ENCODE peak calls at places on chromosomes 13 and 19, in five cellular contexts. Z is neural progenitor cell, A is hepatocyte, B is body of pancreas, F is MM.1S. J is an unnamed sample. For H3K4me1 and H3K36me3, the result is how much of the 10 kb centered on the place peaks cover.

GRCh38 chr13:28338202-28338601 is 156.7 kb downstream of the FLT1 start:
- DNase-seq in Z (no peak), A (no peak), B (no peak), F (no peak), J (no peak)

GRCh38 chr13:41465215-41465907 is 8.0 kb downstream of the RGCC start:
- DNase-seq in Z (no peak), A (no peak), B (peak), F (peak), J (peak)

GRCh38 chr13:110352735-110353134 is 45.7 kb downstream of the COL4A2 start:
- DNase-seq in Z (no peak), A (no peak), B (no peak), F (no peak), J (no peak)

GRCh38 chr13:27533155-27533643 is 82.8 kb upstream of the MTIF3 start:
- DNase-seq in Z (peak), A (peak), B (peak), F (peak), J (peak)

GRCh38 chr13:49265822-49266221 is 18.1 kb downstream of the CDADC1 start:
- DNase-seq in Z (no peak), A (no peak), B (no peak), F (no peak), J (no peak)

GRCh38 chr13:42547615-42548014 is 26.3 kb upstream of the TNFSF11 start:
- DNase-seq in Z (no peak), A (no peak), B (no peak), F (no peak), J (no peak)

GRCh38 chr19:1488282-1488601 is 1.9 kb downstream of the PCSK4 start:
- DNase-seq in Z (no peak), A (no peak), B (no peak), F (no peak), J (no peak)

GRCh38 chr19:5837768-5838364 is 1.6 kb downstream of the FUT6 start:
- DNase-seq in Z (no peak), A (no peak), B (no peak), F (no peak), J (no peak)

GRCh38 chr19:29663861-29664752 is 1.2 kb upstream of the PLEKHF1 start:
- DNase-seq in Z (no peak), A (no peak), B (no peak), F (no peak), J (peak)

GRCh38 chr19:46537136-46538097 is 41.8 kb upstream of the PNMA8B start:
- DNase-seq in Z (peak), A (peak), B (peak), F (peak), J (no peak)

GRCh38 chr19:15449620-15450527 is at the start of gene WIZ:
- DNase-seq in Z (peak), A (peak), B (peak), F (peak), J (peak)

GRCh38 chr13:112792511-112792910 is 102.7 kb downstream of the ATP11A start:
- DNase-seq in Z (no peak), A (no peak), B (no peak), F (no peak), J (no peak)

GRCh38 chr13:65724261-65724660 is 1505.9 kb downstream of the PCDH9 start:
- DNase-seq in Z (no peak), A (no peak), B (no peak), F (no peak), J (no peak)

GRCh38 chr13:63024458-63024857 is 1608.8 kb upstream of the PCDH20 start:
- DNase-seq in Z (no peak), A (peak), B (no peak), F (no peak), J (no peak)

GRCh38 chr13:100673831-100674362 is 698 bp downstream of the TMTC4 start:
- DNase-seq in Z (no peak), A (peak), B (peak), F (peak), J (peak)

GRCh38 chr13:112696001-112696868 is 6.4 kb downstream of the ATP11A start:
- DNase-seq in Z (no peak), A (no peak), B (no peak), F (no peak), J (peak)

GRCh38 chr19:18975011-18975410 is 34.0 kb upstream of the HOMER3 start:
- DNase-seq in Z (no peak), A (no peak), B (no peak), F (no peak), J (no peak)

GRCh38 chr13:43232866-43233265 is 209.5 kb downstream of the DNAJC15 start:
- DNase-seq in Z (no peak), A (no peak), B (no peak), F (no peak), J (no peak)

GRCh38 chr19:16024266-16025107 is 51.8 kb upstream of the TPM4 start:
- DNase-seq in Z (no peak), A (no peak), B (no peak), F (no peak), J (no peak)

GRCh38 chr13:94192576-94192975 is 286.9 kb downstream of the DCT start:
- DNase-seq in Z (peak), A (peak), B (peak), F (peak), J (no peak)

GRCh38 chr19:47006496-47006895 is 13.1 kb upstream of the NPAS1 start:
- DNase-seq in Z (no peak), A (no peak), B (no peak), F (no peak), J (no peak)

GRCh38 chr13:36848228-36848982 is 29.4 kb downstream of the RFXAP start:
- DNase-seq in Z (peak), A (no peak), B (no peak), F (no peak), J (no peak)

GRCh38 chr19:47225746-47226425 is 5.1 kb downstream of the BBC3 start:
- DNase-seq in Z (peak), A (peak), B (peak), F (peak), J (peak)

GRCh38 chr13:110590577-110590976 is 24.8 kb upstream of the NAXD start:
- DNase-seq in Z (no peak), A (no peak), B (peak), F (no peak), J (peak)

GRCh38 chr19:17475541-17476115 is 5.3 kb downstream of the SLC27A1 start:
- DNase-seq in Z (no peak), A (no peak), B (peak), F (no peak), J (no peak)

GRCh38 chr13:102693250-102693649 is 1.6 kb downstream of the METTL21C start:
- DNase-seq in Z (no peak), A (no peak), B (no peak), F (no peak), J (no peak)

GRCh38 chr19:1213391-1214286 is 8.1 kb downstream of the STK11 start:
- DNase-seq in Z (no peak), A (peak), B (peak), F (no peak), J (peak)

GRCh38 chr13:47639716-47640447 is 361.2 kb downstream of the SUCLA2 start:
- DNase-seq in Z (no peak), A (no peak), B (no peak), F (no peak), J (no peak)

GRCh38 chr19:9935409-9936062 is 779 bp downstream of the OLFM2 start:
- DNase-seq in Z (peak), A (peak), B (peak), F (no peak), J (no peak)

GRCh38 chr19:9937001-9937411 is 691 bp upstream of the OLFM2 start:
- DNase-seq in Z (peak), A (no peak), B (no peak), F (no peak), J (no peak)

GRCh38 chr19:9934132-9934950 is 2.0 kb downstream of the OLFM2 start:
- DNase-seq in Z (peak), A (peak), B (peak), F (peak), J (peak)

GRCh38 chr19:9939301-9939913 is 3.1 kb upstream of the OLFM2 start:
- DNase-seq in Z (peak), A (no peak), B (no peak), F (no peak), J (no peak)

DNA sequence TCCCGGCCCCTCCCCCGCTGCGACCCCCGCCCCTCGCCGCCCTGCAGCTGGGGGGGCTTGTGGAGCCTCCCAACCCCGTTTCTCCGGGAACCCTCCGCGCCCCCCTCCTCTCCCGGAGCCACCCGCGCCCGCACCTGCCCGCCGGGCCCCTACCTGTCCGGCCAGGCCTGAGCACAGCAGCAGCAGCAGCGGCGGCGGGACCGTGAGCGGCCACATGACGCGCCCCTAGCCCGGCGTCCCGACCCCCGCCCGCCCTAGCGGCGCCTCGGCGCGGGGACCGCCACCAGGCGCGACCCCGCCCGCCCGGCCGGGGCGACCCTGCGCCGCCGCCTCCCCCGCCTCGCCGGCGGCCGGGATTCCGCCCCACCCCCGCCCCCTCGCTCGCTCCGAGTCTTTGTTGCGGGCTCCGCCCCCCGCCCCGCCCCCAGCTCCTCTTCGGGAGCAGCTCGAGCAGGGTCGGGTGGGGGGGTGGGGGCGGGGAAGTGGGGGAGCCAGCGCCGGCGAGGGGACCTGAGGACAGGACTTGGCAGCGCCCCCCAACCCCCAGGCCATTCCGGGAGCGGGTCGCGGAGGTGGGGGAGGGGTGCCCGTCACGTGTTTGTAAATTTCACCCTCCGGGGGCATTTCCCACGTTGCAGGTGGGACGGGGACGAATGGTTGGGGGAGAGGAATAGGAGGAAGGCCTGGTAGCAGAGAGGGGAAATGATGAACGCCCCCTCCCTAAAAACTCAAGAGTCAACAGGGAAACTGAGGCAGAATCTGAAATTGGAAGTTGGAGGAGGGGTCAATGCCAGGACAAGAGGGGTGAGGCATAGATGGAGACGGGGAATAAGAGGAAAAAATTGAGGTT is at the start of gene OLFM2:
- DNase-seq in Z (peak), A (peak), B (peak), F (no peak), J (peak)
- H3K4me1 ChIP-seq in Z (under half), A (under half), B (under half), F (under half), J (under half)

DNA sequence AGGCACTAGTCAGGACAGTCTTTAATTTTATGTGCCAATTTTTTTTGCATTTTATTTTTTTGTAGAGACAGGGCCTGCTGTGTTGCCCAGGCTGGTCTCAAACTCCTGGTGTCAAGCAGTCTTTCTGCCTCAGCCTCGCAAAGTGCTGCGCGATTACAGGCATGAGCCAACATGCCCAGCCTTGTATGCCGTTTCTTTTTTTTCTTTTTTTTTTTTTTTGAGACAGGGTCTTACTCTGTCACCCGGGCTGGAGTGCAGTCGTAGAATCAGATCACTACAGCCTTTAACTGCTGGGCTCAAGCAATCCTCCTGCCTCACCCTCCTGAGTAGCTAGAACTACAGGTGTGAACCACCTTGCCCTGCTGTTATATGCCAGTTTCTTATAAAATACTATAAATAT is 26.4 kb downstream of the BORA start:
- DNase-seq in Z (no peak), A (no peak), B (no peak), F (no peak), J (no peak)
- H3K36me3 ChIP-seq in Z (under half), A (under half), B (under half), F (under half), J (under half)

DNA sequence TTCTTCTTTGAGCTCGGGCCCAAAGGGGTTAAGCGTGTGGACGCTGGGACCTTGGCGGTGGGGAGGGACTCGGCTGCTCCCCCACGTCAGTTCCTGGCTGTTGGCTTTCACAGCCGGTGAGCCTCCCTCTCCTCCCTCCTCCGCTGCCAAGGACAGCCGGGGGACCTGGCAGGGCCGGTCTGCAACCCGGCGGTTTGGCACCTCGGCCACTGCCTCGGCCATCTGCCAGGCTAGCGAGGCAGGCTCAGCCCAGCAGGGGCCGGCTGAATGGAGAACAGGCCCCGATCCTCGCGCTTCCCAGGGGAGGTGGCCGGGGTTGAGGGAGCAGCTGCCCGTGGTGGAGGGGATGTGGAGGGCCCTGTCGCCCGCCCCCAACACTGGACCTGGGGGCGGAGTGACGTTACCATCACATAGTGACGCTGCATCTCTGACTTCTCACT is 5.0 kb downstream of the TLE5 start:
- DNase-seq in Z (no peak), A (peak), B (peak), F (no peak), J (peak)
- TF ChIP-seq CTCF in Z (no peak), A (no peak), B (no peak), F (no peak), J (peak)

DNA sequence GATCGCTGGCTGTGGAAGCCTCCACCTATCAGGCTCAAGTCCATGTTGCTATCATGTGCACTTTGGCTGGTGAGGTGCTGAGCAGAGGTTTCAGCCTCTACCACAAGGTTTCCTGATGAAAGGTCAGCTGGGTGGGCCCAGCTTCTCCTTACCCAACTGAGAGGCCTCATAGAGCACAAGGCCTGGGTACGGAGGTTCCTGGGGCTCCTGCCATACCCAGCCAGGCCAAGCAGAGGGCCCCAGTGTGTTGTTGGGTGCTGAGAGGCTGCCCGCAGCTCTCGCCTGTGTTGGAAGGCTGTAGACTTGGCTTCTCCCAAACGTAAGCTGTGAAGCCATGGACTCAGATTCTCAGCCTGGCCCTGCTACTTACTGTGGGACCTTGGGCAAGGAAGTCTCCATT is 28.2 kb downstream of the ACTN4 start:
- DNase-seq in Z (no peak), A (peak), B (no peak), F (peak), J (peak)
- H3K4me1 ChIP-seq in Z (under half), A (half or more), B (half or more), F (under half), J (half or more)

GRCh38 chr19:44156475-44156874 is 8.4 kb upstream of the ZNF226 start:
- DNase-seq in Z (no peak), A (no peak), B (no peak), F (no peak), J (no peak)
- H3K36me3 ChIP-seq in Z (under half), A (under half), B (under half), F (under half), J (under half)

DNA sequence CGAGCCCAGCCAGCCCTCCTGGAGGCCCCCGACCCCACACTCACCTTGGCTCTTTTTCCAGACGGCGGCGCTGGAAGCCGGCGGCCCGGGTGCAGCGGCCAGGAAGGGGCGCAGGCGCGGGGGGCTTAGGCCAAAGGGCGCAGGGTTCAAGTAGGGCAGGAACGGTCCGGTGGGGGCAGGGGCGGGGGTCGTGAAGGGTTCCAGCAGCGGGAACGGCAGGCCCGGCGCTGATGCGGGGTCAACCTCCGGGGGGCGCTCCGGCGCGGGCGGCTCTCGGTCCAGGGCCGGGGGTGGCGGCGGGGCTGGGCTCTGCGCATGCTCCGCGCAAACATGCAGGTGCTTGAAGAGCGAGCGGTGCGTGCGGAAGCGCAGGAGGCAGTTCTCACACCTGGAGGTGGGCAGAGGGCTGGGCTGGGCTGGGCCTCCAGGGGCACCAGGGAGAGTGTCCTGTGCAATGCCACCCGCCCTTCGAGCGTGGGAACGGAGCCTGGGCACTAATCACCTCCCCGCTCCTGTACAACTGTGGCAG is 2.3 kb downstream of the ZNF414 start:
- DNase-seq in Z (no peak), A (peak), B (no peak), F (no peak), J (no peak)
- TF ChIP-seq CTCF in Z (peak), A (no peak), B (no peak), F (peak), J (no peak)

GRCh38 chr19:2783781-2784145 is 690 bp upstream of the SGTA start:
- DNase-seq in Z (no peak), A (no peak), B (no peak), F (peak), J (no peak)
- H3K4me1 ChIP-seq in Z (under half), A (under half), B (under half), F (under half), J (under half)

GRCh38 chr13:114266241-114266640 is 15.2 kb upstream of the UPF3A start:
- DNase-seq in Z (no peak), A (no peak), B (no peak), F (peak), J (no peak)
- H3K36me3 ChIP-seq in Z (under half), A (under half), B (under half), F (under half), J (half or more)

GRCh38 chr19:44282846-44283245 is 22.0 kb downstream of the ZNF235 start:
- DNase-seq in Z (no peak), A (no peak), B (no peak), F (no peak), J (no peak)
- TF ChIP-seq CTCF in Z (no peak), A (no peak), B (no peak), F (no peak), J (no peak)

GRCh38 chr13:32259116-32259515 is 56.0 kb downstream of the ZAR1L start:
- DNase-seq in Z (no peak), A (no peak), B (no peak), F (no peak), J (no peak)
- H3K4me1 ChIP-seq in Z (under half), A (under half), B (under half), F (under half), J (under half)